ENCODE peak calls at places on chromosome 21, in five cellular contexts. F is CD8-positive, alpha-beta T cell; I is coronary artery; W is epithelial cell of esophagus; H is IMR-90. P is an unnamed sample.

GRCh38 chr21:22456241-22456640 is 1458.0 kb downstream of the NCAM2 start:
- DNase-seq in F (no peak), I (no peak), W (no peak), H (no peak), P (no peak)

GRCh38 chr21:41419921-41420862 is 5.8 kb upstream of the MX1 start:
- DNase-seq in F (peak), I (peak), W (peak), H (peak), P (peak)

GRCh38 chr21:25708467-25709065 is 26.1 kb downstream of the ATP5PF start:
- DNase-seq in F (peak), I (no peak), W (peak), H (peak), P (peak)

GRCh38 chr21:36027352-36027751 is 33.0 kb downstream of the SETD4 start:
- DNase-seq in F (no peak), I (no peak), W (no peak), H (peak), P (no peak)

GRCh38 chr21:31894441-31894840 is 21.6 kb downstream of the HUNK start:
- DNase-seq in F (no peak), I (no peak), W (no peak), H (no peak), P (no peak)

GRCh38 chr21:36087362-36088138 is 17.7 kb downstream of the CBR1 start:
- DNase-seq in F (no peak), I (no peak), W (no peak), H (peak), P (no peak)

GRCh38 chr21:36209626-36210171 is 53.1 kb downstream of the DOP1B start:
- DNase-seq in F (peak), I (no peak), W (peak), H (peak), P (no peak)

GRCh38 chr21:36175771-36176565 is 19.3 kb downstream of the DOP1B start:
- DNase-seq in F (no peak), I (no peak), W (no peak), H (no peak), P (no peak)

GRCh38 chr21:46661211-46661625 is 25.7 kb downstream of the PRMT2 start:
- DNase-seq in F (no peak), I (no peak), W (peak), H (peak), P (peak)

GRCh38 chr21:35819134-35819533 is 241.2 kb downstream of the SETD4 start:
- DNase-seq in F (no peak), I (no peak), W (no peak), H (no peak), P (no peak)

GRCh38 chr21:15309721-15310120 is 244.9 kb upstream of the NRIP1 start:
- DNase-seq in F (no peak), I (no peak), W (no peak), H (no peak), P (no peak)

GRCh38 chr21:31340942-31341487 is 3.0 kb downstream of the TIAM1 start:
- DNase-seq in F (no peak), I (no peak), W (no peak), H (no peak), P (no peak)

GRCh38 chr21:36155603-36156338 is 853 bp upstream of the DOP1B start:
- DNase-seq in F (no peak), I (no peak), W (peak), H (no peak), P (no peak)

GRCh38 chr21:36553406-36553805 is 73.5 kb upstream of the CLDN14 start:
- DNase-seq in F (no peak), I (no peak), W (no peak), H (no peak), P (no peak)

GRCh38 chr21:26842976-26843911 is 2.0 kb downstream of the ADAMTS1 start:
- DNase-seq in F (no peak), I (peak), W (peak), H (peak), P (peak)

GRCh38 chr21:16473965-16474364 is 744.2 kb downstream of the USP25 start:
- DNase-seq in F (no peak), I (no peak), W (no peak), H (peak), P (no peak)

GRCh38 chr21:20353351-20353750 is 644.9 kb upstream of the NCAM2 start:
- DNase-seq in F (no peak), I (no peak), W (peak), H (no peak), P (no peak)

GRCh38 chr21:29261555-29262540 is 36.9 kb upstream of the BACH1 start:
- DNase-seq in F (no peak), I (no peak), W (peak), H (no peak), P (no peak)

GRCh38 chr21:26843912-26844257 is 1.3 kb downstream of the ADAMTS1 start:
- DNase-seq in F (no peak), I (no peak), W (peak), H (peak), P (no peak)

GRCh38 chr21:26820473-26820872 is 24.7 kb downstream of the ADAMTS1 start:
- DNase-seq in F (no peak), I (no peak), W (no peak), H (no peak), P (no peak)

GRCh38 chr21:40386301-40386911 is 460.6 kb downstream of the DSCAM start:
- DNase-seq in F (no peak), I (no peak), W (peak), H (no peak), P (peak)

GRCh38 chr21:15003463-15004135 is 61.2 kb downstream of the NRIP1 start:
- DNase-seq in F (no peak), I (no peak), W (no peak), H (no peak), P (peak)

GRCh38 chr21:25887166-25887565 is 152.4 kb downstream of the GABPA start:
- DNase-seq in F (no peak), I (no peak), W (no peak), H (no peak), P (no peak)

GRCh38 chr21:27820342-27820741 is 853.5 kb upstream of the ADAMTS5 start:
- DNase-seq in F (no peak), I (no peak), W (no peak), H (no peak), P (no peak)

GRCh38 chr21:28827422-28827821 is 165.3 kb downstream of the LTN1 start:
- DNase-seq in F (no peak), I (no peak), W (peak), H (peak), P (no peak)

GRCh38 chr21:42854246-42855010 is 24.9 kb downstream of the WDR4 start:
- DNase-seq in F (no peak), I (no peak), W (no peak), H (no peak), P (no peak)
- TF ChIP-seq CTCF in F (no peak), I (no peak), W (no peak), H (no peak), P (no peak)

GRCh38 chr21:37561941-37562919 is 195.7 kb downstream of the DYRK1A start:
- DNase-seq in F (no peak), I (no peak), W (no peak), H (no peak), P (no peak)

GRCh38 chr21:37564341-37564923 is 197.9 kb downstream of the DYRK1A start:
- DNase-seq in F (peak), I (peak), W (peak), H (peak), P (no peak)

GRCh38 chr21:37564924-37565529 is 198.5 kb downstream of the DYRK1A start:
- DNase-seq in F (no peak), I (no peak), W (no peak), H (peak), P (no peak)

GRCh38 chr21:37562920-37563640 is 196.5 kb downstream of the DYRK1A start:
- DNase-seq in F (no peak), I (no peak), W (no peak), H (no peak), P (no peak)

DNA sequence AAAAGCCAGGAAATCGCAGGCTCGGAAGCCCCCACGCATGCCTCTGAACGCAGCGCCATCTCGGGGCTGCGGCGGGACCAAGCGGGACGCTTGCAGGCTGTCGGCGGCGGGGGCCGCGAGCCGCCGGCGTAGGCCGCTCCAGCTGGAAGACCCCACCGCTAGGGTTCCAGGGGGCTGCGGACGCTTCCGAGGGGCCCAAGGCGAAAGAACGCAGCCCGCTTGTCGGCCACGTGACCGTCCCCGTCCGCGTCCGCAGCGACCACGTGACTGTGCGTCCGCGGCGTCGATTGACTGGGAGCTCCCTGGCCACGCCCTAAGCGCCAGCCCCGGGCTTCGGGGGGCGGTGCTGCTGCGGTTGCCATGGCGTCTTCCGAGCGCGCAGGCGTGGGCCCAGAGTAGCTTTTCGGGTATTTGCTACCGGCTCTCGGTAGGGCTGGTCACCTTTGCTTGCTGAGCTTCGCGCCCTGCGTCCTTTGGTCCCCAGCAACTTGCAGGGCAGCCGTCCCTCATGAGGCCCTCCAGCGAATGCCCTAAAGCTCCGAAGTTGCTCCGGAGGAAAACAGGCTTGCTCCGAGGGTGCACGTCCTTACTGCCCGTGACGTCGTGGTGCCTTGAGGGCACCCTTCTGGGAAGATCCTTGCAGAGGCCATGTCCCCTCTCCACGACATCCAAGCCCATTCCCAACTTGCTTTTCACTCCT is 197.2 kb downstream of the DYRK1A start:
- DNase-seq in F (peak), I (peak), W (peak), H (peak), P (no peak)
- TF ChIP-seq CTCF in F (peak), I (no peak), W (peak), H (peak), P (no peak)

GRCh38 chr21:33299181-33299752 is 25.5 kb upstream of the IFNAR1 start:
- DNase-seq in F (no peak), I (no peak), W (peak), H (no peak), P (no peak)
- TF ChIP-seq CTCF in F (peak), I (no peak), W (peak), H (no peak), P (no peak)

GRCh38 chr21:34809822-34810221 is 141.0 kb downstream of the CLIC6 start:
- DNase-seq in F (no peak), I (no peak), W (no peak), H (no peak), P (no peak)
- TF ChIP-seq CTCF in F (no peak), I (no peak), W (no peak), H (no peak), P (no peak)

DNA sequence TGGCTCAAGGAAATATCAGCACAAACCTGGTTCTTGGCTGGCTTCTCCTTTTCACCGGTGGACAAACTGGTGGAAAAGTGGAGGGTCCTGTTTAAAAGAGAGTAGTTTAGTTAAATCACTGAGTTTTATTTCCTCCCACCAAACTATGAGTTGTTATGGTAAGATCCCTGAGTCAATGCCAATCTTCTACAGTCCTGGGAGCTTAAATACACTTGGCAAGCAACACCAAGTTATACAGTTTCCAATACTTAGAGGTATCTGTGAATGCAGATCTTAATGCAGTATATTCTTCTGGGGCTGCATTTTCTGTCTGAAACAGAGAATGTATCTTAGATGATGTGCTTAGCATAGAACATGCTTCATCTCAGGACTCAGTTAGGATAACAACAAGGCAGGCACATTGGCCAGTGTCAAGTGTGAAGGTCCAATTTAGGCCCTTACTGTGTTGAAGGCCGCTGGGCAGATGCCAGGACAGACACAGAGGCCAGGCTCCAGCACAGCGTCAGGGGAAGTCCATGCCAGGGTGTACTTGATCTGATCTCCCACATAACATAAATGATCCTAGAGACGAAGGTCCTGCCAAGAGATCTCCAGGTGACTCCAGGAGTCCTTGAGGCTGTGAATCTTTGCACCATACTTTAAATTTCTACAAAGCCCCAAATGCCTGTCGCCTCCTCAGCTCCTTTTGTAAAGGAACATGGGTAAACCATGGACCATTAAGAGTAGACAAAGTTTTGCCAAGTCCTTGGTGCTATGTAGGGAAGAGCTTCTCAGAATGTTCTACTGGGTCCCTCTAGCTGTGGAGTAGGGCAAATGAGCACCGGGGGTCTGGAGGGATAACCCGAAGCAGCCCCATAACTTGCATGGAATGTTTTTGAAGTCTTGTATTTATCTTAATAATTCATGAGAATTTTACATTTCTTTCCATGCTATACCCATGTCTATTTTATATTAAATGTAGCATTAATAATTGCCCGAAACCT is 76.8 kb downstream of the KCNJ15 start:
- DNase-seq in F (no peak), I (no peak), W (no peak), H (no peak), P (no peak)
- TF ChIP-seq CTCF in F (no peak), I (no peak), W (no peak), H (peak), P (no peak)

DNA sequence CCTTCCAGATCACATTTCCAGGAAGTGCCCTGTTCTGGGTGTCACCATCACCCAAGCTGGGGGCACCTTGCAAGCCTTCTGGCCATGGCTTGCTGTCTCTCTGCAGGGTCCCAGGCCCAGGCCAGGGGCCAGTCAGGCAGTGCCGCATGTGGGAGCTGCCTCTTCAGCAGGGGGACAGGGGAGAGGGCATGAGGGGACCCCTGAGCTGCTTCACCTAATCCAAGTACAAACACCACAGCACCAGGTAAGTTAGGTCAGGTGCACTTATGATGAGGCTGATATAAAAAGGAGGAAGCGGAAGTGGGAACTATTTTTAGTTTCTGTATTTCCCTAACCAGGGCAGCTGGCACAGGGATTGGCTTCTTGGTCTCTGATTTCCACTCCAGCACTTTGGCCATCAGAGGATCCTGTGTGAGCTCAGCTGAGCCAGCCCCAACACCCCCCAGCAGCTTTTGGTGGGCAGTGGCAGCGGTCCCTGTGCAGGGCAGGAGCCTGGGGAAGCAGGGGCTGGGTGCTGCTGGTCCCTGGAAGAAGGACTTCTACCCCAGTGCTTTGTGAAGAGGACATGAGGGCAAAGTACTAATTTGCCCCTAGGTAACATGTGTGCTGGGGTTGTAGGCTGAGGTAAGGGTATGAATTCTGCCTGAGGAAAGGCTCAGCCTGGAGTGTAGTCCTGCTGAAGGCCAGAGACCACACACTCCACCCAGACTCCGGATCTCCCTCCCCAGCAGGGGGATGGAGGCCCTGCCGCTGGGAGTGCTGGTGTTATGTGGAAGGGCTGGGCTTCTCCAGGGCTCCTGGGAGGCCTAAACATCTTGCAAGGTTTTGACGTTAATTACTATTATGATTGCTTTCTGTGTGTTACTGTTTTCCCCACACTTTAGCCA is 3.3 kb upstream of the PCBP3 start:
- DNase-seq in F (no peak), I (no peak), W (no peak), H (no peak), P (no peak)
- TF ChIP-seq CTCF in F (no peak), I (no peak), W (no peak), H (no peak), P (no peak)

DNA sequence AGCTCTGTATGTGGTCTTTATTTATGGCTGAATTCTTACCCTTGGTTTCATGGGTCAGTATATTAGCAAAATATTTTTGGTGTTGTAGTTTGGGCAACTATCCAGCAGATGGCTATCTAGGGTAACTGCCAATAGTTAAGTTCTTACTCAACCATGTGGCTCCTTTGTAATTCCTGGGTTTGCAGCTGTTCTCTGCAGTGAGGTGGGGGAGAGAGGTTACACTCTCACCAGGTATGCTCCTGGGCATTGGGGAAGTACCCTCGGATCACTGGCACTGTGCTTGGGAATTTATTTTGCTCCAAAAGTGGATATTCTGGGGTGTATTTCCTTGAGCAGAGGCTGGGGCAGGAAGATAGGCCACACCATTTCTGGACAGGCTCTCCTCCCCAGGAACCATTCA is 436.7 kb upstream of the TMPRSS15 start:
- DNase-seq in F (no peak), I (no peak), W (peak), H (no peak), P (no peak)
- TF ChIP-seq CTCF in F (no peak), I (no peak), W (no peak), H (no peak), P (no peak)

GRCh38 chr21:17554120-17554519 is 41.3 kb downstream of the CXADR start:
- DNase-seq in F (no peak), I (no peak), W (no peak), H (no peak), P (no peak)

GRCh38 chr21:17560377-17560776 is 47.5 kb downstream of the CXADR start:
- DNase-seq in F (no peak), I (no peak), W (no peak), H (peak), P (no peak)

GRCh38 chr21:17552410-17552809 is 39.6 kb downstream of the CXADR start:
- DNase-seq in F (no peak), I (no peak), W (no peak), H (no peak), P (no peak)

GRCh38 chr21:17550671-17551308 is 37.9 kb downstream of the CXADR start:
- DNase-seq in F (no peak), I (no peak), W (no peak), H (no peak), P (no peak)

GRCh38 chr21:17554619-17555472 is 42.0 kb downstream of the CXADR start:
- DNase-seq in F (no peak), I (no peak), W (peak), H (peak), P (no peak)
- TF ChIP-seq CTCF in F (no peak), I (no peak), W (peak), H (peak), P (peak)

GRCh38 chr21:39348040-39348354 is 891 bp downstream of the HMGN1 start:
- DNase-seq in F (peak), I (no peak), W (no peak), H (no peak), P (no peak)

GRCh38 chr21:39348355-39349210 is at the start of gene HMGN1:
- DNase-seq in F (peak), I (peak), W (peak), H (peak), P (peak)

GRCh38 chr21:39347537-39347936 is 1.4 kb downstream of the HMGN1 start:
- DNase-seq in F (no peak), I (no peak), W (no peak), H (no peak), P (no peak)

GRCh38 chr21:39350094-39351006 is 1.5 kb upstream of the HMGN1 start:
- DNase-seq in F (no peak), I (no peak), W (no peak), H (no peak), P (no peak)

DNA sequence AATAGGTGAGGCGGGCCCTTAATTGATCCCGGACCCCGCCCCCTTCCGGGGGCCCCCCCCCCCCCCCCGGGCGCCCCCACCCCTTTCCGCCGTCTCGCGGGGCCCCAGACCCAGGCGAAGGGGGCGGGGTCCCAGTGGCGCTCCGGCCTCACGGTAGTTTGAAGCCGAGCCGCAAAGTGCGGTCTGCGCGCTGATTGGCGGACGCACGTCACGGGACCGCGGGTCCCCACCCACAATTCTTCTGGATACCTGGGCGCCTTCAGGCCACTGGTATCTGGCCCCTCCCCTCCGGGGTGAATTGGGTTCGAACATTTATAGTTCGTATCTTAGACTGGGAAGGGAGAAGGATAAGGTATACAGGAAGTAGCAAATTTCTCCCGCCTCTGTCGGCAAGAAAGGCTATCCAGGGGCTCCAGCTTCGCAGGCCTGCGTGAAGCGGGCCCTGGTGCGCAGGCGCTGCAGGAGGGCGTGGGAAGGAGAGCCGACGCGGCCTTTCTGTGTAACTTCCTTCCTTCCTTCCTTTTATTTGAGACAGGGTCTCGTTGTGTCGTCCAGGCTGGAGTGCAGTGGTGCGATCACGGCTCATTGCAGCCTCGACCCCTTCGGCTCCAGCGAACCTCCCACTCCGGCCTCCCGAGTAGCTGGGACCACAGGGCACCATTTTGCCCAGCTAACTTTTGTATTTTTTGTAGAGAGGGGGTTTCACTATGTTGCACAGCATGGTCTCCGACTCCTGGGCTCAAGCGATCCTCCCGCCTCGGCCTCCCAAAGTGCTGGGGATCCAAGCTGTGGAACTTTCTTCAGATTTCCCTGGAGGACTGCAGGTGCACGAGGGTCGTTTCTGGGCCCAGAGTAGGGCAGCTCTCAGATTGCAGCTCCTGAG is 564 bp upstream of the HMGN1 start:
- DNase-seq in F (peak), I (peak), W (peak), H (peak), P (peak)
- TF ChIP-seq CTCF in F (no peak), I (no peak), W (no peak), H (no peak), P (no peak)

P was measured in nephron progenitor cell.